ENCODE peak calls at places on chromosome X, in nine cellular contexts. T, B, D, X, K, Z, S, L and R are unnamed samples.
A peak's percentile ranks its signal among the peaks of the same experiment; 100 is the strongest.

GRCh38 chrX:12819231-12819630 is 28.0 kb downstream of the PRPS2 start:
- DNase-seq in T (no peak), B (no peak), D (no peak), X (no peak), K (no peak), Z (no peak), S (no peak), L (no peak), R (no peak)

GRCh38 chrX:56802921-56803848 is 74.1 kb downstream of the NBDY start:
- DNase-seq in T (no peak), B (peak; percentile 70), D (peak; percentile 76), X (peak; percentile 77), K (peak; percentile 23), Z (no peak), S (peak; percentile 17), L (peak; percentile 75), R (peak; percentile 76)

GRCh38 chrX:55039471-55039870 is 8.7 kb upstream of the ALAS2 start:
- DNase-seq in T (no peak), B (no peak), D (no peak), X (no peak), K (no peak), Z (no peak), S (no peak), L (no peak), R (no peak)

GRCh38 chrX:136880003-136880451 is 498 bp downstream of the RBMX start:
- DNase-seq in T (peak; percentile 22), B (peak; percentile 66), D (no peak), X (no peak), K (peak; percentile 15), Z (peak; percentile 55), S (peak; percentile 27), L (no peak), R (peak; percentile 35)

GRCh38 chrX:106619797-106620196 is 8.0 kb downstream of the RADX start:
- DNase-seq in T (peak; percentile 8), B (no peak), D (peak; percentile 11), X (no peak), K (no peak), Z (no peak), S (no peak), L (no peak), R (no peak)

GRCh38 chrX:151713859-151714258 is 2.0 kb upstream of the FATE1 start:
- DNase-seq in T (peak; percentile 61), B (peak; percentile 5), D (no peak), X (no peak), K (no peak), Z (no peak), S (peak; percentile 67), L (no peak), R (no peak)

GRCh38 chrX:136711147-136711546 is 63.2 kb downstream of the CD40LG start:
- DNase-seq in T (peak; percentile 9), B (peak; percentile 27), D (peak; percentile 36), X (no peak), K (peak; percentile 25), Z (no peak), S (no peak), L (peak; percentile 35), R (peak; percentile 36)

GRCh38 chrX:11438767-11439166 is 145.6 kb downstream of the AMELX start:
- DNase-seq in T (no peak), B (no peak), D (peak; percentile 68), X (no peak), K (no peak), Z (no peak), S (no peak), L (no peak), R (no peak)

GRCh38 chrX:13938053-13938765 is 91.5 kb downstream of the GEMIN8 start:
- DNase-seq in T (peak; percentile 16), B (no peak), D (peak; percentile 2), X (no peak), K (no peak), Z (peak; percentile 88), S (no peak), L (peak; percentile 40), R (peak; percentile 15)
- TF ChIP-seq POLR2A in T (no peak), B (no peak), D (no peak), X (no peak), K (no peak), Z (peak; percentile 22), S (no peak), L (no peak), R (no peak)

DNA sequence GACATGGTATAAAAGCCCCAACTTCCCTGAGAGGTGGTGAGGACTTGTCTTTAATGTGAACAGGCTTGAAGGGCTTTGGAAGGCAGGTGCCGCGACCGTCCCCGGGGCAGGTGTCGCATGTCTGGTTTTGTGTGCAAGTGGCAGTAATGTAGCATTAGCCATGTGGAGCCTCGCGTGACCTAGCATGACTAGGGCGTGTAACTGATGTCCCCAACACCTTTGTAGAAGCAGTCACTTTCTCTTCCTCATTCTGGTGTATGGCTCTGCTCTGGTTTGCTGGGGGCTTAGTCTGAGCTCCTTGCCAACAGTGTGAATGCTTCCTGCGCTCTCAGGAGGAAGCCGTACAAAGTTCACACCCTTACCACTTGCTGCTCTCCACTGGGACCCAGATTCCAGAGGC is 145.7 kb downstream of the AMMECR1 start:
- DNase-seq in T (no peak), B (no peak), D (no peak), X (peak; percentile 61), K (no peak), Z (peak; percentile 25), S (no peak), L (no peak), R (no peak)
- TF ChIP-seq POLR2A in T (no peak), B (no peak), D (no peak), X (no peak), K (no peak), Z (no peak), S (no peak), L (no peak), R (no peak)

GRCh38 chrX:48790477-48790876 is 4.1 kb downstream of the GATA1 start:
- DNase-seq in T (no peak), B (no peak), D (no peak), X (no peak), K (no peak), Z (no peak), S (no peak), L (no peak), R (no peak)
- TF ChIP-seq POLR2A in T (no peak), B (no peak), D (no peak), X (no peak), K (no peak), Z (no peak), S (no peak), L (no peak), R (no peak)

GRCh38 chrX:30791296-30792278 is 97.5 kb downstream of the TAB3 start:
- DNase-seq in T (no peak), B (no peak), D (no peak), X (no peak), K (no peak), Z (no peak), S (no peak), L (peak; percentile 10), R (no peak)

GRCh38 chrX:30781711-30782444 is 107.2 kb downstream of the TAB3 start:
- DNase-seq in T (no peak), B (no peak), D (no peak), X (no peak), K (no peak), Z (no peak), S (no peak), L (no peak), R (no peak)

GRCh38 chrX:30786374-30786773 is 102.7 kb downstream of the TAB3 start:
- DNase-seq in T (no peak), B (no peak), D (no peak), X (no peak), K (no peak), Z (no peak), S (no peak), L (no peak), R (no peak)

GRCh38 chrX:30787012-30787411 is 102.0 kb downstream of the TAB3 start:
- DNase-seq in T (no peak), B (no peak), D (no peak), X (no peak), K (no peak), Z (no peak), S (no peak), L (peak; percentile 17), R (no peak)
- TF ChIP-seq POLR2A in T (no peak), B (no peak), D (no peak), X (no peak), K (no peak), Z (no peak), S (no peak), L (no peak), R (no peak)

GRCh38 chrX:24245201-24245600 is 68.7 kb downstream of the SUPT20HL2 start:
- DNase-seq in T (peak; percentile 52), B (no peak), D (peak; percentile 70), X (no peak), K (no peak), Z (no peak), S (no peak), L (no peak), R (no peak)

GRCh38 chrX:24253030-24253429 is 60.8 kb downstream of the SUPT20HL2 start:
- DNase-seq in T (no peak), B (no peak), D (no peak), X (no peak), K (no peak), Z (no peak), S (no peak), L (no peak), R (no peak)

GRCh38 chrX:24242649-24243556 is 71.0 kb downstream of the SUPT20HL2 start:
- DNase-seq in T (no peak), B (no peak), D (peak; percentile 63), X (peak; percentile 95), K (peak; percentile 65), Z (no peak), S (no peak), L (peak; percentile 27), R (peak; percentile 63)

GRCh38 chrX:24243692-24244091 is 70.2 kb downstream of the SUPT20HL2 start:
- DNase-seq in T (no peak), B (no peak), D (peak; percentile 9), X (no peak), K (no peak), Z (no peak), S (no peak), L (no peak), R (no peak)

DNA sequence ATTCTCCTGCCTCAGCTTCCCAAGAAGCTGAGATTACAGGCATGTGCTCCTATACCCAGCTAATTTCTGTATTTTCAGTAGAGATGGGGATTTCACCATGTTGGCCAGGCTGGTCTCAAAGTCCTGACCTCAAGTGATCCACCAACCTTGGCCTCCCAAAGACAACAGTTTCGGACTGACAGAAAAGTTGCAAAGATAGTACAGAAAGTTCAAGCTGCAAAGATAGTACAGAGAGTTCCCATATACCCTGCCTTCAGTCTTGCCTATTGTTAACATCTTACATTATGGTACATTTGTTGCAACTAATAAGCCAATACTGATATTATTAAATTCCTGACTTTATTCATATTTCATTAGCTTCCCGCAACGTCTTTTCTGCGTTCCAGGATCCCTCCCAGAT is 65.8 kb downstream of the SUPT20HL2 start:
- DNase-seq in T (no peak), B (no peak), D (no peak), X (no peak), K (no peak), Z (no peak), S (no peak), L (no peak), R (no peak)
- TF ChIP-seq POLR2A in T (no peak), B (no peak), D (no peak), X (no peak), K (no peak), Z (no peak), S (no peak), L (no peak), R (no peak)